ENCODE peak calls at places on chromosomes 1 and 21, in nine cellular contexts. One of them, this sample, is unnamed.

GRCh38 chr1:165073402-165074007 is 283.0 kb downstream of the LMX1A start:
- DNase-seq in skeletal muscle cell: peak
- DNase-seq in iPS-NIHi11: peak
- DNase-seq in activated T-helper 1 cell treated with Interleukin-2 at 50 U/mL for 16 hours: no peak
- DNase-seq in OCI-M1: peak
- DNase-seq in activated gamma-delta T cell treated with anti-CD3 and anti-CD28 coated beads, Interleukin-2, amount 50 U/mL, for 16 hours: no peak
- DNase-seq in Calu3: peak
- DNase-seq in heart left ventricle: no peak
- DNase-seq in activated effector memory CD4-positive, alpha-beta T cell treated with Interleukin-2 at 50 U/mL for 16 hours: no peak
- DNase-seq in this sample: no peak

GRCh38 chr21:41908829-41909228 is 29.7 kb upstream of the PRDM15 start:
- DNase-seq in skeletal muscle cell: no peak
- DNase-seq in iPS-NIHi11: no peak
- DNase-seq in activated T-helper 1 cell treated with Interleukin-2 at 50 U/mL for 16 hours: no peak
- DNase-seq in OCI-M1: no peak
- DNase-seq in activated gamma-delta T cell treated with anti-CD3 and anti-CD28 coated beads, Interleukin-2, amount 50 U/mL, for 16 hours: no peak
- DNase-seq in Calu3: no peak
- DNase-seq in heart left ventricle: no peak
- DNase-seq in activated effector memory CD4-positive, alpha-beta T cell treated with Interleukin-2 at 50 U/mL for 16 hours: no peak
- DNase-seq in this sample: no peak

GRCh38 chr1:6955357-6956154 is 170.3 kb downstream of the CAMTA1 start:
- DNase-seq in skeletal muscle cell: no peak
- DNase-seq in iPS-NIHi11: no peak
- DNase-seq in activated T-helper 1 cell treated with Interleukin-2 at 50 U/mL for 16 hours: no peak
- DNase-seq in OCI-M1: no peak
- DNase-seq in activated gamma-delta T cell treated with anti-CD3 and anti-CD28 coated beads, Interleukin-2, amount 50 U/mL, for 16 hours: no peak
- DNase-seq in Calu3: no peak
- DNase-seq in heart left ventricle: no peak
- DNase-seq in activated effector memory CD4-positive, alpha-beta T cell treated with Interleukin-2 at 50 U/mL for 16 hours: no peak
- DNase-seq in this sample: no peak

GRCh38 chr1:157085416-157085815 is 14.2 kb downstream of the ETV3L start:
- DNase-seq in skeletal muscle cell: no peak
- DNase-seq in iPS-NIHi11: no peak
- DNase-seq in activated T-helper 1 cell treated with Interleukin-2 at 50 U/mL for 16 hours: no peak
- DNase-seq in OCI-M1: peak
- DNase-seq in activated gamma-delta T cell treated with anti-CD3 and anti-CD28 coated beads, Interleukin-2, amount 50 U/mL, for 16 hours: no peak
- DNase-seq in Calu3: no peak
- DNase-seq in heart left ventricle: no peak
- DNase-seq in activated effector memory CD4-positive, alpha-beta T cell treated with Interleukin-2 at 50 U/mL for 16 hours: no peak
- DNase-seq in this sample: no peak

GRCh38 chr1:232164078-232164963 is 465.6 kb downstream of the SIPA1L2 start:
- DNase-seq in skeletal muscle cell: no peak
- DNase-seq in iPS-NIHi11: no peak
- DNase-seq in activated T-helper 1 cell treated with Interleukin-2 at 50 U/mL for 16 hours: no peak
- DNase-seq in OCI-M1: no peak
- DNase-seq in activated gamma-delta T cell treated with anti-CD3 and anti-CD28 coated beads, Interleukin-2, amount 50 U/mL, for 16 hours: no peak
- DNase-seq in Calu3: no peak
- DNase-seq in heart left ventricle: no peak
- DNase-seq in activated effector memory CD4-positive, alpha-beta T cell treated with Interleukin-2 at 50 U/mL for 16 hours: no peak
- DNase-seq in this sample: no peak

GRCh38 chr21:45537746-45538291 is 4.4 kb downstream of the SLC19A1 start:
- DNase-seq in skeletal muscle cell: no peak
- DNase-seq in iPS-NIHi11: no peak
- DNase-seq in activated T-helper 1 cell treated with Interleukin-2 at 50 U/mL for 16 hours: no peak
- DNase-seq in OCI-M1: no peak
- DNase-seq in activated gamma-delta T cell treated with anti-CD3 and anti-CD28 coated beads, Interleukin-2, amount 50 U/mL, for 16 hours: no peak
- DNase-seq in Calu3: no peak
- DNase-seq in heart left ventricle: no peak
- DNase-seq in activated effector memory CD4-positive, alpha-beta T cell treated with Interleukin-2 at 50 U/mL for 16 hours: no peak
- DNase-seq in this sample: peak

GRCh38 chr1:161440312-161440894 is 64.9 kb upstream of the FCGR2A start:
- DNase-seq in skeletal muscle cell: no peak
- DNase-seq in iPS-NIHi11: peak
- DNase-seq in activated T-helper 1 cell treated with Interleukin-2 at 50 U/mL for 16 hours: peak
- DNase-seq in OCI-M1: no peak
- DNase-seq in activated gamma-delta T cell treated with anti-CD3 and anti-CD28 coated beads, Interleukin-2, amount 50 U/mL, for 16 hours: peak
- DNase-seq in Calu3: peak
- DNase-seq in heart left ventricle: peak
- DNase-seq in activated effector memory CD4-positive, alpha-beta T cell treated with Interleukin-2 at 50 U/mL for 16 hours: no peak
- DNase-seq in this sample: peak

GRCh38 chr1:20216574-20216973 is 30.3 kb upstream of the PLA2G2C start:
- DNase-seq in skeletal muscle cell: no peak
- DNase-seq in iPS-NIHi11: no peak
- DNase-seq in activated T-helper 1 cell treated with Interleukin-2 at 50 U/mL for 16 hours: no peak
- DNase-seq in OCI-M1: peak
- DNase-seq in activated gamma-delta T cell treated with anti-CD3 and anti-CD28 coated beads, Interleukin-2, amount 50 U/mL, for 16 hours: no peak
- DNase-seq in Calu3: no peak
- DNase-seq in heart left ventricle: no peak
- DNase-seq in activated effector memory CD4-positive, alpha-beta T cell treated with Interleukin-2 at 50 U/mL for 16 hours: no peak
- DNase-seq in this sample: no peak

This sample was measured in WTC11.